ENCODE peak calls at places on chromosomes 16 and 17, in four cellular contexts. D is H1, R is HepG2, G is GM12878. S is an unnamed sample.

GRCh38 chr17:68248199-68248825 is 469 bp downstream of the AMZ2 start:
- DNase-seq in D (no peak), R (no peak), G (no peak), S (no peak)

GRCh38 chr17:33949100-33949499 is 306.0 kb upstream of the CCL2 start:
- DNase-seq in D (peak), R (no peak), G (no peak), S (peak)

GRCh38 chr17:19295478-19296200 is 58.5 kb downstream of the EPN2 start:
- DNase-seq in D (no peak), R (no peak), G (no peak), S (no peak)

GRCh38 chr17:78134899-78135385 is 4.4 kb downstream of the TMC8 start:
- DNase-seq in D (no peak), R (no peak), G (no peak), S (no peak)

GRCh38 chr17:28974451-28974850 is 23.1 kb upstream of the PHF12 start:
- DNase-seq in D (no peak), R (no peak), G (no peak), S (peak)

GRCh38 chr17:16351831-16352230 is 1.4 kb downstream of the CENPV start:
- DNase-seq in D (no peak), R (no peak), G (no peak), S (no peak)

GRCh38 chr16:30030011-30030685 is 923 bp downstream of the TLCD3B start:
- DNase-seq in D (no peak), R (no peak), G (no peak), S (no peak)

GRCh38 chr17:63984651-63985386 is 12.1 kb upstream of the SCN4A start:
- DNase-seq in D (no peak), R (peak), G (no peak), S (peak)

GRCh38 chr17:67365762-67366192 is 600 bp downstream of the PSMD12 start:
- DNase-seq in D (no peak), R (peak), G (no peak), S (peak)

GRCh38 chr16:68732068-68732680 is 4.9 kb upstream of the CDH1 start:
- DNase-seq in D (peak), R (peak), G (no peak), S (peak)

GRCh38 chr16:68469728-68470460 is 21.6 kb upstream of the SMPD3 start:
- DNase-seq in D (no peak), R (no peak), G (no peak), S (no peak)

GRCh38 chr16:87725596-87726235 is 40.1 kb downstream of the KLHDC4 start:
- DNase-seq in D (no peak), R (no peak), G (no peak), S (no peak)

GRCh38 chr17:12627177-12627629 is 38.5 kb upstream of the MYOCD start:
- DNase-seq in D (no peak), R (peak), G (no peak), S (no peak)

GRCh38 chr17:11693284-11693683 is 95.0 kb downstream of the DNAH9 start:
- DNase-seq in D (no peak), R (no peak), G (no peak), S (no peak)

GRCh38 chr17:11212792-11213191 is 28.2 kb upstream of the SHISA6 start:
- DNase-seq in D (no peak), R (no peak), G (no peak), S (no peak)

GRCh38 chr16:15952265-15952711 is 2.9 kb downstream of the ABCC1 start:
- DNase-seq in D (no peak), R (peak), G (no peak), S (no peak)

GRCh38 chr16:8533509-8533908 is 56.8 kb downstream of the TMEM114 start:
- DNase-seq in D (no peak), R (no peak), G (no peak), S (no peak)

GRCh38 chr17:76822184-76822778 is 45.9 kb upstream of the MGAT5B start:
- DNase-seq in D (no peak), R (no peak), G (no peak), S (no peak)

GRCh38 chr16:19886061-19886792 is 1.6 kb upstream of the GPRC5B start:
- DNase-seq in D (peak), R (peak), G (peak), S (peak)

GRCh38 chr17:5381542-5381941 is 37.9 kb downstream of the NUP88 start:
- DNase-seq in D (no peak), R (no peak), G (no peak), S (no peak)

GRCh38 chr16:57893559-57894389 is 77.2 kb downstream of the CNGB1 start:
- DNase-seq in D (no peak), R (peak), G (no peak), S (no peak)
- TF ChIP-seq CBX5 in D (no peak), R (peak), G (no peak), S (no peak)

GRCh38 chr17:82314721-82315605 is 2.4 kb downstream of the CD7 start:
- DNase-seq in D (no peak), R (no peak), G (no peak), S (no peak)

GRCh38 chr17:82314012-82314720 is 3.2 kb downstream of the CD7 start:
- DNase-seq in D (no peak), R (no peak), G (no peak), S (no peak)

GRCh38 chr17:82316651-82317393 is 586 bp downstream of the CD7 start:
- DNase-seq in D (no peak), R (no peak), G (no peak), S (no peak)

GRCh38 chr17:82317394-82318168 is at the start of gene CD7:
- DNase-seq in D (no peak), R (peak), G (no peak), S (no peak)

DNA sequence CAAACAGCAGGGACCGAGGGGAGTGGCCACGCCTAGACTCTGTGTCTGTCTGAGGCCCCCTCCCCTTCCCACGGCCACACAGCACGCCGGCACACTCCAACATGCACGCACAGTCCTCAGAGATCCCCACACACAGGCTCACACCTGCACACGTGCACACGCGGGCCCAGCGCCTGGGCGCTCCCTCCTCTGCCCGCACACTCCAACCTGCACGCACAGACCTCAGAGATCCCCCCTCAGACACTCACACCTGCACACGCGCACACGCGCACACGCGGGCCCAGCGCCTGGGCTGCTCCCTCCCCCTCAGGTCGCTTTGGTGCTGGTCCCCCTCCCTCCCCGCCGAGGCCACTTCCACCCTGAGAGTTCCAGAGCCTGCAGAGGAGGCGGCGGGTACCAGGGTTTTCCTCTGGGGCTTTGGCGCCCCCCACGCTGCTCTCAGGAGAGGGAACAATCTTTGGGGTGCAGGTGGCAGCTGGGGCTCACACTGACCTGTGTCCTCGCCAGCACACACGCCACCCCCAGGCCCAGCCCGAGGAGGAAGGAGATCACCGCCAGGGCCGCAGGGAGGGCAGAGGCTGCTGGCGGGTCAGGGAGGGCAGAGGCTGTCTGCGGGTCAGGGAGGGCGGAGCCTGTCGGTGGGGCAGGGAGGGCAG is 1.6 kb downstream of the CD7 start:
- DNase-seq in D (no peak), R (no peak), G (no peak), S (no peak)
- TF ChIP-seq CBX5 in D (no peak), R (no peak), G (no peak), S (no peak)

GRCh38 chr17:40422990-40423611 is 5.4 kb upstream of the TOP2A start:
- DNase-seq in D (peak), R (no peak), G (no peak), S (peak)
- TF ChIP-seq CBX5 in D (no peak), R (no peak), G (no peak), S (no peak)

DNA sequence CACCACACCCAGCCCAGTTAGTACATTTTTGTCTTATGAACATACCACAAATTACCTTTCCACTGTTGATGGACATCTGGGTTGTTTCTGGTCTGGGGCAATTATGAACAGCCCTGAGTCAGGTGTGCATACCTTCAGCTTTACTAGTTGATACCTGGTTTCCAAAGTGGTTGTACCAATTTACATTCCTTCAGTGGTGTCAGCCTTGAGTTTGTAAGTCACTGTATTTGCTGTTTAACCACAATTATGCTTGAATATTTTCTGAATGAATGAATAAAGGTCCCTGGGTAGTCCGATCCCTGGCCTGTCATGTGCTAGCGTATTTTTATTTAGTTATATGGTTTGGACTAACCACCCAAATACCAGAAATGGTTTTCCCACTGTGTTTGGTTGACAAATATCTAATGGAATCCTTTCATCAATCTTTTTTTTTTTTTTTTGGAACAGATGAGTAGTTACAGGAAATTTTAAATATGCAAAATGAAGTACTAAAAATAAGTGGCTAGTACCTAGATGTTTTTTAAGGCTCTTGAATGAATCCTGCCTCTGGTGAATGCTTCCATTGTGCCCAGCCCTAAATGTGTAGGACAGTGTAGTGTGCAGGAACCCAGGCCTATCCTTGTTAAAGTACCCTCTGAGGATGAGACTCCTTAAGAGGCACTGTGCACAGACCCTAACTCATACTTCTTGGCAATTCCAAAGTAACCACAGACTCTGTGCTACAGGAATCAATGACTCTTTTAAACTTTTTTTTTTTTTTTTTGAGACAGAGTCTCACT is 3.7 kb downstream of the DUSP14 start:
- DNase-seq in D (no peak), R (peak), G (no peak), S (no peak)
- TF ChIP-seq CBX5 in D (no peak), R (no peak), G (no peak), S (no peak)

DNA sequence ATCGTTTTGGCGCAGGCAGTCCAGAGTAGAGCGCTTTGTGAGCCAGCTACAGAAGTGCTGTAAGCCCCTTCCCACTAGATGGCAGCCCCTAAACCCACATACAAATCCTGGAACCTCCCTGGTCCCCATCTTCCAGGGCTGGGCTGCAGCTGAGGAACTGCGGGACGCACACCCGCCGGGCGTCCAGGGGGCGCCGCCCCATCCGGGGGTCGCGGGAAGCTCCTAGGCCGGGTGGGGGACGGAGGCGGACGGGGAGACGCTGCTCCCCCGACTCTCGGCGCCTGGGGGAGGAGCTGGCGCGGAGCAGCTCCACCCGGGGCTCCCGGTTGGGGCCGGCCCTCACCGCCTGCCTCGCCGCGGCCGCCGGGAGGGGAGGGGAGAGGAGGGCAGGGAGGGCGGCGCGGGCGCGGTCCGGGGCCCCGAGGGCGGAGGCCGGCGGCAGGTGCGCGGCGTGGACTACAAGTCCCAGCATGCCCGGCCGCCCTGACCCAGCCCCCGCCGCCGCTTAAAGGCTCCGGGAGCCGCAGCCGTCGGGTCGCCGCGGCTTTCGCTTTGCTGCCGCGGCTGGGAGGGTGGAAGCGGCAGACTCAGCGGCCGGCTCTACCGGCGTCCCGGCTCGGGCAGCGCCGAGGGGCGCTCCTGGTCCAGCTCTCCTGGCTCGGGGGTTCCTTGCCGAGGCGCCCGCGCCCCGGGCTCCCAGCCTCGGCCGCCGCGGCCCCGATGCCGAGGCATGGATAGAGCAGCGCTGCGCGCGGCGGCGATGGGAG is at the start of gene KSR1:
- DNase-seq in D (peak), R (peak), G (no peak), S (peak)
- TF ChIP-seq CBX5 in D (no peak), R (no peak), G (no peak), S (no peak)

GRCh38 chr16:50864386-50864785 is 122.5 kb downstream of the CYLD start:
- DNase-seq in D (no peak), R (no peak), G (no peak), S (no peak)

GRCh38 chr16:50862818-50863672 is 121.2 kb downstream of the CYLD start:
- DNase-seq in D (peak), R (no peak), G (no peak), S (no peak)

GRCh38 chr16:50861926-50862325 is 120.0 kb downstream of the CYLD start:
- DNase-seq in D (no peak), R (peak), G (no peak), S (no peak)

GRCh38 chr16:50861451-50861850 is 119.6 kb downstream of the CYLD start:
- DNase-seq in D (peak), R (no peak), G (no peak), S (no peak)

GRCh38 chr16:50863673-50864144 is 121.8 kb downstream of the CYLD start:
- DNase-seq in D (peak), R (no peak), G (no peak), S (no peak)
- TF ChIP-seq CBX5 in D (no peak), R (no peak), G (no peak), S (no peak)

GRCh38 chr17:83119987-83120864 is 40.8 kb downstream of the METRNL start:
- DNase-seq in D (no peak), R (no peak), G (peak), S (no peak)
- TF ChIP-seq CBX5 in D (no peak), R (no peak), G (no peak), S (no peak)

S was measured in K562.